ENCODE peak calls at places on chromosomes 7 and 10, in five cellular contexts. E is PC-9; R is stimulated activated CD8-positive, alpha-beta memory T cell treated with anti-CD3 and anti-CD28 coated beads, Interleukin-2, amount 100 ng/mL, for 1 hour; O is T-helper 2 cell; K is CD8-positive, alpha-beta memory T cell. Y is an unnamed sample.

GRCh38 chr7:34675749-34676374 is 17.8 kb downstream of the NPSR1 start:
- DNase-seq in E (peak), R (no peak), O (no peak), K (no peak), Y (no peak)

GRCh38 chr7:157059534-157059933 is 49.1 kb upstream of the MNX1 start:
- DNase-seq in E (no peak), R (no peak), O (no peak), K (no peak), Y (no peak)

GRCh38 chr10:114654829-114655575 is 3.1 kb downstream of the ABLIM1 start:
- DNase-seq in E (peak), R (no peak), O (no peak), K (no peak), Y (no peak)

GRCh38 chr10:58157076-58157766 is 110.5 kb downstream of the IPMK start:
- DNase-seq in E (peak), R (no peak), O (no peak), K (no peak), Y (peak)

GRCh38 chr10:48336978-48337599 is 30.6 kb downstream of the MAPK8 start:
- DNase-seq in E (no peak), R (no peak), O (no peak), K (no peak), Y (no peak)

GRCh38 chr7:18117482-18117881 is 89.8 kb upstream of the PRPS1L1 start:
- DNase-seq in E (no peak), R (no peak), O (no peak), K (no peak), Y (peak)

GRCh38 chr7:2701832-2702593 is 14.0 kb downstream of the AMZ1 start:
- DNase-seq in E (no peak), R (no peak), O (no peak), K (no peak), Y (no peak)

GRCh38 chr7:30585675-30586074 is 9.0 kb upstream of the GARS1 start:
- DNase-seq in E (no peak), R (no peak), O (no peak), K (no peak), Y (no peak)

GRCh38 chr10:132571565-132572544 is 34.3 kb downstream of the INPP5A start:
- DNase-seq in E (peak), R (peak), O (no peak), K (no peak), Y (peak)

GRCh38 chr10:119644215-119644826 is 6.9 kb upstream of the BAG3 start:
- DNase-seq in E (no peak), R (no peak), O (no peak), K (no peak), Y (no peak)

GRCh38 chr10:59064759-59065498 is 111.5 kb upstream of the PHYHIPL start:
- DNase-seq in E (no peak), R (no peak), O (no peak), K (no peak), Y (no peak)

GRCh38 chr7:64469673-64470072 is 93.2 kb downstream of the ZNF680 start:
- DNase-seq in E (no peak), R (no peak), O (no peak), K (no peak), Y (no peak)

Y was measured in AG09309.